ENCODE peak calls at places on chromosomes 6 and 20, in five cellular contexts. A is lower lobe of right lung; R is right lobe of liver; S is CD8-positive, alpha-beta T cell; N is fibroblast of lung. I is an unnamed sample.

GRCh38 chr6:104705095-104705707 is 154.5 kb downstream of the HACE1 start:
- DNase-seq in A (no peak), R (no peak), S (peak; percentile 59), N (peak; percentile 37), I (no peak)

GRCh38 chr6:36758516-36759176 is 61.0 kb downstream of the RAB44 start:
- DNase-seq in A (no peak), R (no peak), S (no peak), N (no peak), I (no peak)

GRCh38 chr6:18276610-18277009 is 12.3 kb upstream of the DEK start:
- DNase-seq in A (no peak), R (no peak), S (no peak), N (no peak), I (peak; percentile 45)

GRCh38 chr6:90068264-90068663 is 174.0 kb downstream of the GJA10 start:
- DNase-seq in A (no peak), R (no peak), S (no peak), N (peak; percentile 56), I (no peak)

GRCh38 chr6:4661391-4661790 is 114.8 kb upstream of the CDYL start:
- DNase-seq in A (no peak), R (no peak), S (no peak), N (no peak), I (no peak)

GRCh38 chr6:2971420-2972218 is at the start of gene SERPINB6:
- DNase-seq in A (peak; percentile 89), R (peak; percentile 94), S (peak; percentile 67), N (peak; percentile 83), I (peak; percentile 73)

GRCh38 chr6:3230275-3231212 is 3.1 kb upstream of the TUBB2B start:
- DNase-seq in A (no peak), R (no peak), S (no peak), N (no peak), I (peak; percentile 90)

GRCh38 chr20:37522258-37523011 is 1.4 kb downstream of the NNAT start:
- DNase-seq in A (peak; percentile 82), R (peak; percentile 42), S (no peak), N (peak; percentile 63), I (no peak)

GRCh38 chr6:54988576-54988975 is 142.0 kb downstream of the FAM83B start:
- DNase-seq in A (no peak), R (no peak), S (no peak), N (peak; percentile 16), I (no peak)

GRCh38 chr6:44223471-44224153 is at the start of gene SLC29A1:
- DNase-seq in A (peak; percentile 88), R (peak; percentile 88), S (peak; percentile 87), N (peak; percentile 25), I (peak; percentile 89)

GRCh38 chr6:5125152-5126006 is 40.2 kb downstream of the PPP1R3G start:
- DNase-seq in A (no peak), R (no peak), S (no peak), N (peak; percentile 68), I (no peak)

GRCh38 chr20:5486377-5487054 is 169.8 kb upstream of the PROKR2 start:
- DNase-seq in A (no peak), R (no peak), S (no peak), N (no peak), I (no peak)

GRCh38 chr20:13995841-13996240 is 525 bp downstream of the MACROD2 start:
- DNase-seq in A (peak; percentile 74), R (peak; percentile 81), S (no peak), N (no peak), I (peak; percentile 74)

GRCh38 chr6:9896806-9897205 is 518.1 kb downstream of the TFAP2A start:
- DNase-seq in A (no peak), R (no peak), S (no peak), N (no peak), I (no peak)

GRCh38 chr20:22312744-22313346 is 271.5 kb downstream of the FOXA2 start:
- DNase-seq in A (no peak), R (no peak), S (no peak), N (peak; percentile 40), I (peak; percentile 64)

GRCh38 chr6:66926060-66926459 is 1219.0 kb upstream of the EYS start:
- DNase-seq in A (no peak), R (no peak), S (no peak), N (peak; percentile 27), I (peak; percentile 8)

GRCh38 chr6:149855741-149856140 is 8.4 kb downstream of the LRP11 start:
- DNase-seq in A (no peak), R (no peak), S (no peak), N (no peak), I (no peak)

GRCh38 chr20:16821211-16822089 is 73.3 kb downstream of the OTOR start:
- DNase-seq in A (peak; percentile 49), R (no peak), S (no peak), N (peak; percentile 48), I (peak; percentile 68)

GRCh38 chr6:82298012-82298411 is 50.5 kb upstream of the IBTK start:
- DNase-seq in A (no peak), R (no peak), S (no peak), N (no peak), I (no peak)

GRCh38 chr20:42923348-42923918 is 266.3 kb downstream of the PTPRT start:
- DNase-seq in A (no peak), R (no peak), S (no peak), N (no peak), I (no peak)

GRCh38 chr6:21067521-21067920 is 526.0 kb upstream of the SOX4 start:
- DNase-seq in A (no peak), R (no peak), S (no peak), N (no peak), I (no peak)

GRCh38 chr6:137043710-137044365 is 927 bp downstream of the IL20RA start:
- DNase-seq in A (no peak), R (no peak), S (no peak), N (peak; percentile 61), I (peak; percentile 62)

GRCh38 chr6:151773382-151773781 is 34.1 kb upstream of the ESR1 start:
- DNase-seq in A (no peak), R (no peak), S (no peak), N (no peak), I (no peak)

GRCh38 chr6:12733876-12734275 is 17.3 kb downstream of the PHACTR1 start:
- DNase-seq in A (no peak), R (no peak), S (no peak), N (no peak), I (no peak)

GRCh38 chr6:143694560-143694959 is 16.8 kb downstream of the PHACTR2 start:
- DNase-seq in A (no peak), R (no peak), S (no peak), N (no peak), I (no peak)

GRCh38 chr6:72640622-72640930 is 18.7 kb downstream of the KCNQ5 start:
- DNase-seq in A (no peak), R (no peak), S (no peak), N (no peak), I (no peak)

GRCh38 chr6:163667372-163668060 is 253.0 kb downstream of the QKI start:
- DNase-seq in A (no peak), R (no peak), S (no peak), N (peak; percentile 27), I (no peak)

GRCh38 chr6:340181-340955 is 48.1 kb downstream of the DUSP22 start:
- DNase-seq in A (no peak), R (no peak), S (no peak), N (no peak), I (no peak)

GRCh38 chr6:29584821-29585220 is at the start of gene OR2H2:
- DNase-seq in A (no peak), R (no peak), S (no peak), N (no peak), I (no peak)

GRCh38 chr20:10636326-10636818 is 37.4 kb downstream of the JAG1 start:
- DNase-seq in A (no peak), R (no peak), S (no peak), N (peak; percentile 76), I (no peak)

GRCh38 chr20:10634190-10634589 is 39.6 kb downstream of the JAG1 start:
- DNase-seq in A (no peak), R (no peak), S (no peak), N (no peak), I (no peak)

GRCh38 chr20:10634683-10635411 is 39.0 kb downstream of the JAG1 start:
- DNase-seq in A (no peak), R (no peak), S (no peak), N (peak; percentile 82), I (no peak)

GRCh38 chr20:10637062-10637559 is 36.7 kb downstream of the JAG1 start:
- DNase-seq in A (no peak), R (no peak), S (no peak), N (peak; percentile 67), I (no peak)

DNA sequence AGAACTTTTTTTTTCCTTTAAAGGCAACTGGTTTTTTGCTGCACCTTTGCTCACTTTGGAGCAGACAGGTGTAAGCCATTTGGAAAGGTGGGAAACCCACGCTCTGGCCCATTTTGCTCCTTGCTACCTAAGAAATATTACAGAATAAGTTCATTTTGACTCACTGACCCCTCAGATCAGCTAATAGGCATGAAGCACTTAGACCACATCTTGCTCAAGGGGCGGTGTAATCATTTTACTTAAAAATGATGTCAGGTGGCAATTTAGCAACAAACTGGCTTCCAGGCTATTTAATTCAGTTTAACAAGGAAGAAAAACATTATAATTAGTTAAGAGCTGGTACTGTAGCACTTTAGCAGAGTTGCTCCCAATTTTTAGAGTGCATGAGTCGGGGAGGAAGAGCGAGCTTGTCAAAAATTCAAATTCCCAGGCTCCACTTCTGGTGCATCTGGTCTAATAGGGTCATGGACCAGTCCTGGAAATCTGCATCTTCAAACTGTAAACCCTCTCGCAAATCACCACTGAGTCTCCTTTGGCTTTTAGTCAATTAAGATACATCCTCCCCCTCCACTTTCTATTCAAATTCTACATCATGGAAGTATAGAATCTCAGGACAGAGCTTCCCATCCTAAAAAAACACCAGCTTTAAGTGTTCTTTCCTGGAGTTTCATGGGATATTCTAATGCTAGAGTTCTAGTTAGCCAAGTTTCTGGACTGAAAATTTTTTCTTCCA is 38.2 kb downstream of the JAG1 start:
- DNase-seq in A (no peak), R (no peak), S (no peak), N (no peak), I (no peak)
- H3K27ac ChIP-seq in A (no peak overlapping the region), R (no peak overlapping the region), S (no peak overlapping the region), N (no peak overlapping the region), I (no peak overlapping the region)

DNA sequence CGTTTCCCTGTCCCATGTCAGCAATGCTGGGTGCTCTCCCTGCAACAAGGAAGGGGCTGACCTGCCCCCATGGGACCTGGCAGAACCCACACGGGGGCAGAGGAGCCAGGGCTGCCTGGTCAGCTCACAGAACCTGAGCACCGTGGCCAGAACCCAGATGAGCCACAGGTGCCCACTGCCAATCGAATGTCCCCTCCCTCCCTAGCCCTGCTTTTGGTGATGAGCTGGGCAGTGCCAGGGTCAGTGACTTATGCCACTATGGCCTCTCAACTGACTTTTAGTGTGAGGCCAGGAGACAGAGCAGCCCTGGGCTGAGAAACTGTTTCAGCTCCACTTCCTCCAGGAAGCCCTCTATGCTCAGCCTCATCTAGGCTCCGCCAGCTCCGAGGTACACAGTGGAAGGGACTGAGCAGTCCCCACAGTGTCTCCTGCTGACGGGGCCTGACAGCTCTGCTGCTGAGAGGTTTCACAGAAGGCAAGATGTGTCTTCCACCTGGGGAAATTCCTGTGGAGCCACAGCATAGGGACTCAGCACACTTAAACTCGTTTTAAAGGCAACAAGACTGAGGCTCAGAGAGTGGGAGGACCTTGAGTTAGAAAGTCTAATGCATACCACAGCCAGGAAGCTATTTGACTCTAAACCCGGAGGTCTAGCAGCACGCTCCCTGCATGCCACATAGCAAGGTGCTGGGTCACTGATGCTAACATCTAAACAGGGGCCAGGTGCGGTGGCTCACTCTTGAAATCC is 6.9 kb downstream of the ADA start:
- DNase-seq in A (no peak), R (no peak), S (peak; percentile 61), N (no peak), I (no peak)
- H3K4me1 ChIP-seq in A (peaks cover 58% of the 10 kb centered on the region), R (peaks cover 15% of the 10 kb centered on the region), S (peaks cover 86% of the 10 kb centered on the region), N (peaks cover 18% of the 10 kb centered on the region), I (peaks cover 47% of the 10 kb centered on the region)

GRCh38 chr20:50380697-50381040 is 129.5 kb upstream of the PTPN1 start:
- DNase-seq in A (no peak), R (peak; percentile 71), S (no peak), N (peak; percentile 72), I (no peak)
- TF ChIP-seq CTCF in A (peak; percentile 55), R (peak; percentile 60), S (no peak), N (peak; percentile 83), I (peak; percentile 36)

GRCh38 chr6:30768634-30769087 is 24.3 kb upstream of the IER3 start:
- DNase-seq in A (no peak), R (no peak), S (no peak), N (no peak), I (no peak)
- H3K27ac ChIP-seq in A (no peak overlapping the region), R (no peak overlapping the region), S (no peak overlapping the region), N (peak overlapping the region; percentile 93), I (no peak overlapping the region)